ENCODE peak calls at places on chromosomes 4 and X, in six cellular contexts. E is astrocyte, H is mammary epithelial cell, F is lower lobe of right lung, Z is pancreas, X is left lung. N is an unnamed sample.
A peak's percentile ranks its signal among the peaks of the same experiment; 100 is the strongest.

GRCh38 chrX:63784902-63785692 is at the start of gene ARHGEF9:
- DNase-seq in E (no peak), H (no peak), F (no peak), Z (peak; percentile 71), X (no peak), N (no peak)

GRCh38 chrX:46251755-46252154 is 293.5 kb downstream of the ZNF674 start:
- DNase-seq in E (peak; percentile 51), H (peak; percentile 66), F (no peak), Z (no peak), X (no peak), N (no peak)

GRCh38 chr4:25141592-25141991 is 18.7 kb downstream of the SEPSECS start:
- DNase-seq in E (no peak), H (no peak), F (no peak), Z (no peak), X (no peak), N (no peak)

GRCh38 chr4:41478518-41478917 is 59.4 kb upstream of the LIMCH1 start:
- DNase-seq in E (no peak), H (no peak), F (no peak), Z (no peak), X (no peak), N (no peak)

GRCh38 chrX:31099536-31100090 is 27.8 kb upstream of the FTHL17 start:
- DNase-seq in E (no peak), H (peak; percentile 46), F (no peak), Z (no peak), X (no peak), N (no peak)

GRCh38 chr4:80393246-80393969 is 57.9 kb downstream of the CFAP299 start:
- DNase-seq in E (no peak), H (peak; percentile 72), F (no peak), Z (no peak), X (no peak), N (no peak)

GRCh38 chrX:22486326-22486725 is 213.6 kb downstream of the CBLL2 start:
- DNase-seq in E (peak; percentile 57), H (peak; percentile 11), F (no peak), Z (no peak), X (no peak), N (no peak)

GRCh38 chr4:39044947-39045734 is 12.9 kb upstream of the TMEM156 start:
- DNase-seq in E (no peak), H (peak; percentile 18), F (peak; percentile 69), Z (peak; percentile 56), X (peak; percentile 48), N (no peak)

GRCh38 chrX:12115377-12115776 is 22.9 kb upstream of the FRMPD4 start:
- DNase-seq in E (no peak), H (no peak), F (no peak), Z (no peak), X (no peak), N (no peak)

GRCh38 chr4:113686950-113687718 is 74.4 kb downstream of the CAMK2D start:
- DNase-seq in E (peak; percentile 88), H (no peak), F (no peak), Z (no peak), X (no peak), N (no peak)

GRCh38 chrX:49257846-49258748 is 6.4 kb downstream of the FOXP3 start:
- DNase-seq in E (no peak), H (no peak), F (no peak), Z (peak; percentile 47), X (no peak), N (no peak)

GRCh38 chrX:47498411-47498810 is 15.4 kb upstream of the ZNF41 start:
- DNase-seq in E (no peak), H (no peak), F (no peak), Z (no peak), X (no peak), N (no peak)

GRCh38 chr4:46124773-46125172 is 919 bp upstream of the GABRG1 start:
- DNase-seq in E (no peak), H (no peak), F (peak; percentile 30), Z (peak; percentile 17), X (no peak), N (no peak)

GRCh38 chr4:129109965-129110824 is 14.2 kb downstream of the C4orf33 start:
- DNase-seq in E (no peak), H (no peak), F (no peak), Z (no peak), X (no peak), N (no peak)

GRCh38 chr4:186500721-186501304 is 54.6 kb downstream of the MTNR1A start:
- DNase-seq in E (no peak), H (no peak), F (no peak), Z (peak; percentile 48), X (no peak), N (peak; percentile 71)

GRCh38 chr4:82784615-82785247 is 13.9 kb downstream of the SCD5 start:
- DNase-seq in E (peak; percentile 53), H (no peak), F (no peak), Z (no peak), X (no peak), N (no peak)

GRCh38 chr4:187238646-187239045 is 515.0 kb upstream of the FAT1 start:
- DNase-seq in E (no peak), H (no peak), F (no peak), Z (no peak), X (no peak), N (no peak)

GRCh38 chr4:127049506-127049905 is 583.3 kb upstream of the INTU start:
- DNase-seq in E (peak; percentile 68), H (no peak), F (no peak), Z (no peak), X (no peak), N (no peak)

GRCh38 chr4:102312447-102312846 is 32.8 kb downstream of the SLC39A8 start:
- DNase-seq in E (no peak), H (no peak), F (no peak), Z (no peak), X (no peak), N (no peak)

GRCh38 chr4:13599159-13599558 is 28.4 kb downstream of the BOD1L1 start:
- DNase-seq in E (no peak), H (no peak), F (no peak), Z (no peak), X (no peak), N (no peak)

GRCh38 chr4:147834480-147834879 is 102.6 kb downstream of the ARHGAP10 start:
- DNase-seq in E (no peak), H (no peak), F (no peak), Z (no peak), X (no peak), N (no peak)

GRCh38 chrX:16953606-16954211 is 7.3 kb downstream of the REPS2 start:
- DNase-seq in E (peak; percentile 26), H (no peak), F (no peak), Z (no peak), X (no peak), N (no peak)

GRCh38 chr4:69843301-69843700 is 16.6 kb downstream of the SULT1E1 start:
- DNase-seq in E (no peak), H (no peak), F (no peak), Z (no peak), X (no peak), N (no peak)

GRCh38 chr4:106529348-106530033 is 160.9 kb upstream of the GIMD1 start:
- DNase-seq in E (peak; percentile 66), H (peak; percentile 82), F (no peak), Z (no peak), X (no peak), N (no peak)

DNA sequence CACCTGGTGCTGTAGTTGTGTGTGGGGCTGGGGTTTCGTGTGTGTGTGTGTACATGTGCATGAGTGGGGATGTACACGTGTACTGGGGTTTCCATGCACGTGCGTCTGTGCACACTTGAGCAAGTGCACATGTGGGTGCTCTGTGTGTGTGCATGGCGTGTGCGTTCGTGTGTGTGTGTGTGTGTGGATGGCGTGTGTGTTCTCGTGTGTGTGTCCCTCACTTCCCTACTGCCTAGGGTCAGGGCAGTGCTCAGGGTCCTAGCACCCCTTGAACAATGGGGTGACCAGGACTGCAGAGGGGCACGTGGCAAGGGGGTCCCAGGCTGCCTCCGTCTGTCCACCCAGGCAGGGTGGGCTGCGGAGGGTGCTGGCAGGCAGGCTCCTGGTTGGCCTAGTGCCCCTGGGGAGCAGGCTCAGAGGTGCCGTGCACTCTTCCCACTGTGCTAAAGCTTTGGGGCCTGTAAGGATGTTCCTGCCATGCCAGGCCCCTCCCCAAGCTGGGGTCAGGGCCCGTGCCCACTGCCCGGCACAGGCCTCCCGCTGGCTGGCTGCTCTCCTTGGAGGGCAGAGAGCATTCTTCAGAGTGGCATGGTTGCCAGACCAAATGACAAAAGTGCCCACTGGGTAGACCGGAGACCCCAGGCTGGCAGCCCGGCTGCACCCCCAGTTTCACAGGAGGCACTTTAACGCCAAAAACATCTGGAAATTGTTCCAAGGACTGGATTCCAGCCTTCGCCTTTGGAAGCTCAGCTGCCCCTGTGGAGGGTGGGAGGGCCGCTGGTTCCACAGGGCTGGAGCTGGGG is 29.1 kb downstream of the FGFRL1 start:
- DNase-seq in E (no peak), H (no peak), F (no peak), Z (peak; percentile 51), X (no peak), N (no peak)
- H3K4me1 ChIP-seq in E (peaks cover 53% of the 10 kb centered on the region), H (peaks cover 45% of the 10 kb centered on the region), F (peaks cover 28% of the 10 kb centered on the region), Z (peaks cover 9% of the 10 kb centered on the region), X (peaks cover 22% of the 10 kb centered on the region), N (peaks cover 26% of the 10 kb centered on the region)

DNA sequence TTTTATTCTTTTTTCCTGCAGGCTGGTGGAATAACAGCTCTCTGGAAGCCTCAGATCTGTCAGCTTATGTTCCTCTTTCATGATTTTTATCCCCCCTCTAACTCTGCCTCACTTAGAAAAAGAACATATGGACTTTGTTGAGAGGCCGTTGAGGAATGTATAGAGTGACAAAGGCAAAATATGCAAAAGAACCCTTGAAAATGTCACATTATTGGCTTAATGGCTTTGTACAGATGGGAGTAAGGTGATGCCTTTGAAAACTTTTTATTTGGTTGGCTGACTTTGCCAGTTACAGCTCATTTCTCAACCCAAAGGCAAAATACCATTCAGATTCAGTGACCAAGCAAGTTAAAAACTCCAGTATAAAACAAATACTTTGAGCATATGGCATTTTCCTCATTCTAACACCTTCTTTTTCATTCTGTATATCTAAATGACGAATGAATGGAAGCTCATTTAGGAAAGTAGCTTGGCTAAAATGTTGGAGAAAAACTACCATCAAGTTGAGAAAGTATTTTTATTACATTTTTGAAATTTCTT is 111.0 kb downstream of the RNF150 start:
- DNase-seq in E (no peak), H (no peak), F (no peak), Z (no peak), X (no peak), N (no peak)
- H3K4me1 ChIP-seq in E (peaks cover 6% of the 10 kb centered on the region), H (no peaks in the 10 kb centered on the region), F (no peaks in the 10 kb centered on the region), Z (no peaks in the 10 kb centered on the region), X (no peaks in the 10 kb centered on the region), N (no peaks in the 10 kb centered on the region)

GRCh38 chr4:7388627-7389026 is 46.1 kb downstream of the PSAPL1 start:
- DNase-seq in E (no peak), H (no peak), F (no peak), Z (no peak), X (no peak), N (no peak)
- H3K4me1 ChIP-seq in E (peaks cover 10% of the 10 kb centered on the region), H (no peaks in the 10 kb centered on the region), F (no peaks in the 10 kb centered on the region), Z (no peaks in the 10 kb centered on the region), X (no peaks in the 10 kb centered on the region), N (no peaks in the 10 kb centered on the region)

DNA sequence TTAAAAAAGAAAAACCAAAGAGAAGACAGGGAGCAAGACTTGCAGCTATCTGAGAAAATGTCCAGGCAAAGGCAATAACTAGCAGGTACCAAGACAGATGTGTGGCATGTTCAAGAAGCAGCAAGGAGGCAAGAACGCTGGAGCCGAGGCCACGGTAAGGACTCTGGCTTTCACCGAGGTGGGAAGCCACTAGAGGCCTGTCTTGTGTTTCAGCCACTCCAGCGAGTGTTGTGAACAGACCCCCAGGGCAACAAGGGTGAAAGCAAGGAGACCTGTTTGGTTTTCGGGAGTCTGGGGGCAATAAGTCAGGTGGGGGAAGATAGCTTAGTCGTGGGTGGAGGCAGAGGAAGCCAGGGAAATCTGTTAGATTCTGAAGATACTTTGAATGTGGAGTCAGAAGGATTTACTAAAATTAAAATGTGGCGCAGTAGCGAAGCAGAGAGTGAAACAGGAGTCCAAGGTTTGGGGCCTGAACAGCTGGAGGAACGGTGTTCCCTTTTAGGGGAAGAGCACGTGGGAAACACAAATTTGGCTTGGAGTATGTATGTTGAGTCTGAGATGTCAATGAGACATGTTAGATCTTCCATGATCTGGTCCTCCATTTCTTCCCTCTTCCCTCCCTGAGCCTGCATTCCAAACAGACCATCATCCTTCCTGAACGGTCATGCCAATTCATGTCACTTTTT is 3.1 kb downstream of the WDR1 start:
- DNase-seq in E (no peak), H (no peak), F (no peak), Z (peak; percentile 26), X (no peak), N (no peak)
- H3K4me1 ChIP-seq in E (peaks cover 58% of the 10 kb centered on the region), H (peaks cover 63% of the 10 kb centered on the region), F (peaks cover 76% of the 10 kb centered on the region), Z (peaks cover 5% of the 10 kb centered on the region), X (peaks cover 84% of the 10 kb centered on the region), N (peaks cover 28% of the 10 kb centered on the region)